ENCODE peak calls at places on chromosomes 16 and 17, in ten cellular contexts. B, Y, G, J, H, F, N, R, L and D are unnamed samples.

GRCh38 chr16:67761924-67762323 is 42.8 kb upstream of the GFOD2 start:
- DNase-seq in L (no peak), F (no peak), H (no peak), R (no peak), J (no peak), G (no peak), B (no peak), N (no peak), Y (no peak), D (no peak)

GRCh38 chr17:73526851-73527250 is 117.4 kb downstream of the SDK2 start:
- DNase-seq in L (no peak), F (no peak), G (no peak), H (no peak), N (no peak), R (no peak), J (no peak), Y (no peak), B (no peak), D (no peak)

GRCh38 chr16:2194166-2194834 is 2.1 kb downstream of the CASKIN1 start:
- DNase-seq in H (peak), R (no peak), J (no peak), G (peak), F (no peak), N (no peak), Y (no peak), L (no peak), B (no peak), D (peak)

GRCh38 chr17:77540975-77541374 is 400.2 kb downstream of the SEC14L1 start:
- DNase-seq in G (no peak), H (no peak), F (peak), R (no peak), N (no peak), L (no peak), B (no peak), J (no peak), Y (no peak), D (no peak)

GRCh38 chr17:59167571-59168001 is 12.0 kb downstream of the PRR11 start:
- DNase-seq in R (no peak), B (no peak), N (no peak), L (no peak), Y (no peak), J (peak), F (no peak), H (no peak), G (no peak), D (peak)

GRCh38 chr17:41785091-41785875 is 1.2 kb downstream of the JUP start:
- DNase-seq in J (no peak), G (no peak), B (no peak), R (no peak), Y (peak), H (no peak), F (peak), L (no peak), N (no peak), D (no peak)

GRCh38 chr17:79084291-79085153 is 9.9 kb downstream of the ENGASE start:
- DNase-seq in H (no peak), Y (no peak), G (no peak), L (no peak), N (no peak), F (no peak), B (no peak), R (no peak), J (no peak), D (no peak)

GRCh38 chr16:85994492-85995433 is 95.8 kb downstream of the IRF8 start:
- DNase-seq in Y (peak), F (no peak), N (no peak), J (no peak), R (no peak), L (no peak), B (no peak), H (no peak), G (no peak), D (peak)

GRCh38 chr17:53570731-53571130 is 252.0 kb upstream of the KIF2B start:
- DNase-seq in B (no peak), J (no peak), N (no peak), F (no peak), G (no peak), H (no peak), L (no peak), R (no peak), Y (no peak), D (no peak)

GRCh38 chr16:88437367-88437964 is 15.6 kb upstream of the ZFPM1 start:
- DNase-seq in N (peak), Y (peak), L (peak), F (peak), R (peak), G (peak), B (peak), J (peak), H (peak), D (peak)

GRCh38 chr17:6070280-6070894 is at the start of gene WSCD1:
- DNase-seq in J (no peak), N (peak), H (peak), B (no peak), L (peak), F (no peak), R (no peak), G (peak), Y (no peak), D (peak)

GRCh38 chr16:34050787-34051320 is 591.4 kb downstream of the TP53TG3F start:
- DNase-seq in L (no peak), J (no peak), B (no peak), G (no peak), R (no peak), F (no peak), N (no peak), Y (no peak), H (no peak), D (no peak)

GRCh38 chr17:40284085-40284713 is 3.5 kb upstream of the CDC6 start:
- DNase-seq in R (no peak), B (no peak), J (no peak), N (no peak), G (no peak), H (peak), L (no peak), Y (no peak), F (no peak), D (peak)